ENCODE peak calls at places on chromosomes 5 and 9, in four cellular contexts. X is mesenchymal stem cell, I is IMR-90, R is H9. E is an unnamed sample.

GRCh38 chr5:138408023-138408422 is 30.8 kb upstream of the REEP2 start:
- DNase-seq in X (peak), I (no peak), R (no peak), E (no peak)

GRCh38 chr9:97908736-97909135 is 13.6 kb downstream of the TRMO start:
- DNase-seq in X (no peak), I (no peak), R (no peak), E (no peak)

GRCh38 chr5:135444881-135445280 is 2.3 kb downstream of the DCANP1 start:
- DNase-seq in X (no peak), I (no peak), R (no peak), E (no peak)

GRCh38 chr5:97162045-97162444 is 19.6 kb upstream of the LIX1 start:
- DNase-seq in X (peak), I (peak), R (peak), E (peak)

GRCh38 chr5:128674837-128675446 is 136.9 kb upstream of the FBN2 start:
- DNase-seq in X (peak), I (peak), R (peak), E (no peak)

GRCh38 chr5:1523793-1524480 is at the start of gene LPCAT1:
- DNase-seq in X (peak), I (peak), R (peak), E (peak)

GRCh38 chr9:91346644-91347043 is 15.1 kb downstream of the AUH start:
- DNase-seq in X (peak), I (peak), R (no peak), E (no peak)

GRCh38 chr5:601771-602465 is 10.2 kb upstream of the CEP72 start:
- DNase-seq in X (no peak), I (no peak), R (no peak), E (no peak)

GRCh38 chr5:23332650-23333251 is 174.7 kb upstream of the PRDM9 start:
- DNase-seq in X (no peak), I (no peak), R (no peak), E (no peak)

GRCh38 chr5:27748847-27749246 is 710.5 kb upstream of the CDH9 start:
- DNase-seq in X (peak), I (no peak), R (no peak), E (no peak)

GRCh38 chr5:53109041-53109435 is 519 bp downstream of the MOCS2 start:
- DNase-seq in X (peak), I (no peak), R (no peak), E (peak)

GRCh38 chr5:143316844-143317631 is 86.4 kb downstream of the NR3C1 start:
- DNase-seq in X (no peak), I (no peak), R (no peak), E (no peak)

GRCh38 chr9:89440548-89440947 is 57.4 kb downstream of the SEMA4D start:
- DNase-seq in X (no peak), I (no peak), R (no peak), E (no peak)

GRCh38 chr5:84382363-84383295 is 2.1 kb downstream of the EDIL3 start:
- DNase-seq in X (peak), I (peak), R (peak), E (peak)

GRCh38 chr5:82635561-82636288 is 357.6 kb upstream of the RPS23 start:
- DNase-seq in X (no peak), I (peak), R (no peak), E (no peak)

GRCh38 chr5:169471021-169471420 is 112.6 kb upstream of the SPDL1 start:
- DNase-seq in X (no peak), I (no peak), R (no peak), E (no peak)

GRCh38 chr9:90969021-90969675 is 167.5 kb downstream of the SYK start:
- DNase-seq in X (no peak), I (no peak), R (no peak), E (no peak)

GRCh38 chr5:139642891-139643871 is 5.0 kb upstream of the CXXC5 start:
- DNase-seq in X (no peak), I (no peak), R (peak), E (no peak)

GRCh38 chr5:136051486-136052220 is 22.9 kb downstream of the TGFBI start:
- DNase-seq in X (peak), I (no peak), R (no peak), E (no peak)

GRCh38 chr5:1666812-1667588 is 132.6 kb downstream of the MRPL36 start:
- DNase-seq in X (no peak), I (no peak), R (peak), E (peak)

GRCh38 chr5:176381979-176382378 is 6.4 kb downstream of the NOP16 start:
- DNase-seq in X (no peak), I (no peak), R (no peak), E (no peak)

GRCh38 chr5:108560581-108560980 is 178.7 kb upstream of the FBXL17 start:
- DNase-seq in X (peak), I (peak), R (no peak), E (no peak)

GRCh38 chr5:111126896-111127295 is 34.7 kb downstream of the WDR36 start:
- DNase-seq in X (no peak), I (no peak), R (no peak), E (no peak)

GRCh38 chr9:89879276-89879675 is 274.5 kb downstream of the GADD45G start:
- DNase-seq in X (no peak), I (no peak), R (no peak), E (no peak)

GRCh38 chr9:87338075-87338989 is 159.3 kb upstream of the DAPK1 start:
- DNase-seq in X (no peak), I (no peak), R (no peak), E (no peak)

GRCh38 chr5:168976311-168976893 is 324.5 kb downstream of the SLIT3 start:
- DNase-seq in X (no peak), I (no peak), R (no peak), E (no peak)

GRCh38 chr9:1262367-1262766 is 212.2 kb downstream of the DMRT2 start:
- DNase-seq in X (no peak), I (no peak), R (no peak), E (no peak)

GRCh38 chr5:150152636-150153462 is 2.8 kb downstream of the PDGFRB start:
- DNase-seq in X (peak), I (peak), R (no peak), E (no peak)

GRCh38 chr5:28398185-28398584 is 1359.8 kb upstream of the CDH9 start:
- DNase-seq in X (no peak), I (no peak), R (no peak), E (no peak)

GRCh38 chr9:34362614-34363013 is 14.1 kb downstream of the MYORG start:
- DNase-seq in X (no peak), I (no peak), R (no peak), E (no peak)

GRCh38 chr5:81288021-81288433 is 13.4 kb upstream of the ZCCHC9 start:
- DNase-seq in X (no peak), I (no peak), R (no peak), E (no peak)

GRCh38 chr9:120383611-120383998 is 196.4 kb downstream of the CDK5RAP2 start:
- DNase-seq in X (no peak), I (no peak), R (no peak), E (peak)

GRCh38 chr5:77812926-77813589 is 36.9 kb upstream of the TBCA start:
- DNase-seq in X (no peak), I (no peak), R (no peak), E (no peak)
- H2BK5ac ChIP-seq in X (no peak), I (no peak), R (no peak), E (no peak)

DNA sequence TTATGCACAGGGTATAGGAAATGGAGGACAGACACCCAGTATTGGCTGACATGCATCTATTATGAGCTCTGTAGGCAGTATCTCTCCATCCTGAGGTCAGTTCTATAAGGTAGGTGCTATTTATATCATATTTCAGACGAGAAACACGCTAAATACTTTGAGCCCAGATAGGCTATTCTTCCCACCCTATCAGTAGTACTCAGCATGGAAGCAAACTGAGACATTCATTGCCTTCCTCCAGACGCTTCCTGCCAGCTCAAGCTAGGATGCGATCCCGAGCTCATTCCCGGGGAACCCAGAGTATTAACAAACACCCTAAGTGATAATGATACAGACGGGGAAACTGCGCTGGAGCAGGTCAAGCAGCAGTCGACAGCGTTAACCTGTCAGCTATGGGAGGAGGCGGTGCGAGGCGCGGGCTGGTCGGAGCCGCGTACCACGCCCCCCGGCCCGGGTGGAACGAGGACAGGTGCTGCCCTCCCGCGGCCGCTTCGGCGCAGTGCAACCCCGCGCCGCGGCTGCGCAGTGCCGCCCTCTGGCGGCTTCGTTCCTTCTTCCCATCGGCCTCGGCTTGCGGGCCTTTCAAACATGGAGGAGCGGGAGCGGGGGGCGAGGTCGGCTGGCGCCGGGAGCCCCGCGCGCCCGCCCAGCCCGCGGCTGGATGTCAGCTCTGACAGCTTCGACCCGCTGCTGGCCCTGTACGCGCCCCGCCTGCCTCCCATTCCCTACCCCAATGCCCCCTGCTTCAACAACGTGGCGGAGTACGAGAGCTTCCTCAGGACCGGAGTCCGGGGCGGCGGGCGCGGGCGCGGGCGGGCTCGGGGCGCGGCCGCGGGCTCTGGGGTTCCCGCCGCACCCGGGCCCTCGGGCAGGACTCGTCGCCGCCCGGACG is at the start of gene LSM11:
- DNase-seq in X (peak), I (peak), R (peak), E (peak)
- H2BK5ac ChIP-seq in X (no peak), I (peak), R (no peak), E (no peak)

DNA sequence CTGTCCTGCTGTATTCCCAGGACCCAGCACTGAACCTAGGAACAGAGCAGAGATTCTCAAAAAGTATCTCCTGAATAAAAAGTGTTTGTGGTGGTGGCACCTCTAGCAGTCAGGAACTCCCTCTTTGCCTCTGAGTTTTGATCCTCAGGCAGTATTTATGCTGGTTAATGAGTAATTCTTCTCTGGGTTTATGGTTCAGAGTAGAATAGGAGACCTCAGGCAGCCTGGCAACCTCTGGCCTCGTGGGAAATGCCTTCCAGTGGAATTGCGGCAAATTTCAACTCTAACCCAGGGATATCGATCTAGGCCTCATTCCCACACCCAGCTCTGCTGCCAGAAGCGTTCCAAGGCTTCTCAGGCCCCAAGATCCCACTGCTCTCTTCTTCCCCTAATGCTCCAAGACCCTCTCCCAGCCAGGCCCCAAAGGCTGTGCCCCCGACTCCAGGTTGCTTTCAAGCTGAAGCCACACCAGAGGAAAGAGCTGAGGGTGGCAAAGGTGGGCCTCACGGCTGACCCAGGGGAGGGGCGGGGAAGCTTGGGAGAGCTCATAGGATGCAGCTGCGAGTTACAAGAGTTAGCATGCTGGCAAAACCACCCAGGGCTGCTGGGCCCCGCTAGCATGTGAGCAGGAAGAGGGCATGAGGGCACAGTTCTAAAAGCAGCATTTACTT is 10.9 kb upstream of the HDHD3 start:
- DNase-seq in X (no peak), I (no peak), R (no peak), E (no peak)
- H2BK5ac ChIP-seq in X (no peak), I (no peak), R (no peak), E (no peak)

DNA sequence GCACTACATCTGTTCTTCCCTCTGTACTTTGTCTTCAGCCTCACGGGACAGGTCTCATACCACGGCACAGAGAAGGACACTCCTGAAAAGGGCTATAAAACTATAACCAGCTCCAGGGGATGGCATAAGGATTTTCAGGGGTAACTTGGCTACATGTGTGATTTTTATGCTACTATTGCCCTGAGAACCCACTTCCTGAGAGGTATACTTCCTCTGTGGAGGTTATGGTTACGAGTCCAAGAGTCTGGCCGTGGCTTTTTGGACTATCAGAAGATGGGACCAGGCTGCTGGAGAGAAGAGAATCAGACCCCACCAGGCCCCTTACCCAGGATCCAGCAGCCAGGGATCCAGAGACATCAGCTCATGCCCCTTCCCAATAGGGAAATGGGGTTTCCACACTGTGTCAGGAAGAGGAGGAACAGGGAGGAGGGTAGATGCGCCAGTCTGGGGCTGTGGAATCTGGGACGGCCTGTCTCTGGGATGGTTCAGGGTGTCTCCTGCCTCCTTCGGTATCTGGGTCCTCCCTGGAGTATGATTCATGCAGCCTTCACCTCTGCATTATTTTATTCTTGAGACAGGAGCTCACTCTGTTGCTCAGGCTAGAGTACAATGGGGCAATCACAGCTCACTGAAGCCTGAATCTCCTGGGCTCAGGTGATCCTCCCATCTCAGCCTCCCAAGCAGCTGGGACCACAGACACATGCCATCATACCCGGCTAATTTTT is 29.7 kb downstream of the WHRN start:
- DNase-seq in X (no peak), I (no peak), R (no peak), E (no peak)
- H2BK5ac ChIP-seq in X (no peak), I (no peak), R (no peak), E (no peak)

GRCh38 chr9:69283003-69283402 is 42.0 kb upstream of the ENTREP1 start:
- DNase-seq in X (no peak), I (no peak), R (no peak), E (peak)

GRCh38 chr9:69279730-69280127 is 45.3 kb upstream of the ENTREP1 start:
- DNase-seq in X (peak), I (no peak), R (no peak), E (no peak)

GRCh38 chr9:69276775-69277174 is 48.2 kb upstream of the ENTREP1 start:
- DNase-seq in X (peak), I (no peak), R (no peak), E (no peak)

GRCh38 chr9:69279084-69279729 is 45.8 kb upstream of the ENTREP1 start:
- DNase-seq in X (no peak), I (no peak), R (no peak), E (no peak)
- H2BK5ac ChIP-seq in X (no peak), I (no peak), R (no peak), E (no peak)

GRCh38 chr9:15154677-15155076 is 152.3 kb downstream of the TTC39B start:
- DNase-seq in X (no peak), I (no peak), R (no peak), E (no peak)
- H2BK5ac ChIP-seq in X (no peak), I (no peak), R (no peak), E (no peak)